ENCODE peak calls at places on chromosomes 3 and 15, in five cellular contexts. One of them, this sample, is unnamed. For H3K27me3, the result is how much of the 10 kb centered on the place peaks cover.

GRCh38 chr15:81304226-81304625 is 19.7 kb downstream of the STARD5 start:
- DNase-seq in right atrium auricular region: peak
- DNase-seq in effector memory CD4-positive, alpha-beta T cell: no peak
- DNase-seq in right cardiac atrium: no peak
- DNase-seq in CD8-positive, alpha-beta T cell: no peak
- DNase-seq in this sample: no peak

GRCh38 chr3:184568918-184569829 is 7.6 kb downstream of the EPHB3 start:
- DNase-seq in right atrium auricular region: peak
- DNase-seq in effector memory CD4-positive, alpha-beta T cell: no peak
- DNase-seq in right cardiac atrium: peak
- DNase-seq in CD8-positive, alpha-beta T cell: no peak
- DNase-seq in this sample: peak

GRCh38 chr15:85496551-85497545 is 116.4 kb downstream of the AKAP13 start:
- DNase-seq in right atrium auricular region: no peak
- DNase-seq in effector memory CD4-positive, alpha-beta T cell: no peak
- DNase-seq in right cardiac atrium: no peak
- DNase-seq in CD8-positive, alpha-beta T cell: no peak
- DNase-seq in this sample: no peak

GRCh38 chr3:125431391-125431790 is 56.3 kb upstream of the ZNF148 start:
- DNase-seq in right atrium auricular region: peak
- DNase-seq in effector memory CD4-positive, alpha-beta T cell: no peak
- DNase-seq in right cardiac atrium: no peak
- DNase-seq in CD8-positive, alpha-beta T cell: no peak
- DNase-seq in this sample: no peak

GRCh38 chr3:14172480-14172879 is 5.9 kb downstream of the XPC start:
- DNase-seq in right atrium auricular region: no peak
- DNase-seq in effector memory CD4-positive, alpha-beta T cell: no peak
- DNase-seq in right cardiac atrium: no peak
- DNase-seq in CD8-positive, alpha-beta T cell: no peak
- DNase-seq in this sample: no peak

GRCh38 chr3:123152656-123153055 is 49.1 kb upstream of the SEC22A start:
- DNase-seq in right atrium auricular region: peak
- DNase-seq in effector memory CD4-positive, alpha-beta T cell: no peak
- DNase-seq in right cardiac atrium: no peak
- DNase-seq in CD8-positive, alpha-beta T cell: no peak
- DNase-seq in this sample: no peak

GRCh38 chr15:68352401-68353062 is 75.0 kb downstream of the FEM1B start:
- DNase-seq in right atrium auricular region: peak
- DNase-seq in effector memory CD4-positive, alpha-beta T cell: no peak
- DNase-seq in right cardiac atrium: peak
- DNase-seq in CD8-positive, alpha-beta T cell: no peak
- DNase-seq in this sample: peak

GRCh38 chr15:58458076-58458475 is 26.3 kb downstream of the LIPC start:
- DNase-seq in right atrium auricular region: no peak
- DNase-seq in effector memory CD4-positive, alpha-beta T cell: no peak
- DNase-seq in right cardiac atrium: no peak
- DNase-seq in CD8-positive, alpha-beta T cell: no peak
- DNase-seq in this sample: no peak

GRCh38 chr15:90407871-90408317 is 19.9 kb downstream of the IQGAP1 start:
- DNase-seq in right atrium auricular region: no peak
- DNase-seq in effector memory CD4-positive, alpha-beta T cell: no peak
- DNase-seq in right cardiac atrium: no peak
- DNase-seq in CD8-positive, alpha-beta T cell: no peak
- DNase-seq in this sample: no peak

GRCh38 chr15:67510597-67511225 is 10.2 kb upstream of the C15orf61 start:
- DNase-seq in right atrium auricular region: no peak
- DNase-seq in effector memory CD4-positive, alpha-beta T cell: no peak
- DNase-seq in right cardiac atrium: no peak
- DNase-seq in CD8-positive, alpha-beta T cell: no peak
- DNase-seq in this sample: no peak

GRCh38 chr3:123663977-123664376 is 79.1 kb upstream of the HACD2 start:
- DNase-seq in right atrium auricular region: no peak
- DNase-seq in effector memory CD4-positive, alpha-beta T cell: no peak
- DNase-seq in right cardiac atrium: no peak
- DNase-seq in CD8-positive, alpha-beta T cell: no peak
- DNase-seq in this sample: no peak

GRCh38 chr3:46298871-46299607 is 54.9 kb upstream of the CCR2 start:
- DNase-seq in right atrium auricular region: no peak
- DNase-seq in effector memory CD4-positive, alpha-beta T cell: no peak
- DNase-seq in right cardiac atrium: no peak
- DNase-seq in CD8-positive, alpha-beta T cell: no peak
- DNase-seq in this sample: no peak

GRCh38 chr3:94159062-94159726 is 96.3 kb downstream of the NSUN3 start:
- DNase-seq in right atrium auricular region: peak
- DNase-seq in effector memory CD4-positive, alpha-beta T cell: no peak
- DNase-seq in right cardiac atrium: peak
- DNase-seq in CD8-positive, alpha-beta T cell: no peak
- DNase-seq in this sample: no peak

GRCh38 chr15:98442379-98442833 is 205.9 kb upstream of the IGF1R start:
- DNase-seq in right atrium auricular region: no peak
- DNase-seq in effector memory CD4-positive, alpha-beta T cell: no peak
- DNase-seq in right cardiac atrium: no peak
- DNase-seq in CD8-positive, alpha-beta T cell: no peak
- DNase-seq in this sample: peak

GRCh38 chr3:113516115-113516505 is 1.2 kb upstream of the SPICE1 start:
- DNase-seq in right atrium auricular region: no peak
- DNase-seq in effector memory CD4-positive, alpha-beta T cell: no peak
- DNase-seq in right cardiac atrium: no peak
- DNase-seq in CD8-positive, alpha-beta T cell: no peak
- DNase-seq in this sample: no peak

GRCh38 chr15:93895976-93896770 is 335.2 kb upstream of the MCTP2 start:
- DNase-seq in right atrium auricular region: no peak
- DNase-seq in effector memory CD4-positive, alpha-beta T cell: no peak
- DNase-seq in right cardiac atrium: no peak
- DNase-seq in CD8-positive, alpha-beta T cell: no peak
- DNase-seq in this sample: no peak

GRCh38 chr3:105401691-105402149 is 35.0 kb downstream of the ALCAM start:
- DNase-seq in right atrium auricular region: no peak
- DNase-seq in effector memory CD4-positive, alpha-beta T cell: no peak
- DNase-seq in right cardiac atrium: no peak
- DNase-seq in CD8-positive, alpha-beta T cell: no peak
- DNase-seq in this sample: no peak

GRCh38 chr3:84601303-84601702 is 357.5 kb upstream of the CADM2 start:
- DNase-seq in right atrium auricular region: no peak
- DNase-seq in effector memory CD4-positive, alpha-beta T cell: no peak
- DNase-seq in right cardiac atrium: no peak
- DNase-seq in CD8-positive, alpha-beta T cell: no peak
- DNase-seq in this sample: no peak

GRCh38 chr15:68821898-68822380 is 1.2 kb upstream of the ANP32A start:
- DNase-seq in right atrium auricular region: no peak
- DNase-seq in effector memory CD4-positive, alpha-beta T cell: no peak
- DNase-seq in right cardiac atrium: no peak
- DNase-seq in CD8-positive, alpha-beta T cell: no peak
- DNase-seq in this sample: no peak

GRCh38 chr3:54826255-54826691 is 101.6 kb downstream of the LRTM1 start:
- DNase-seq in right atrium auricular region: no peak
- DNase-seq in effector memory CD4-positive, alpha-beta T cell: no peak
- DNase-seq in right cardiac atrium: no peak
- DNase-seq in CD8-positive, alpha-beta T cell: no peak
- DNase-seq in this sample: no peak

GRCh38 chr3:141278196-141279073 is 46.8 kb downstream of the PXYLP1 start:
- DNase-seq in right atrium auricular region: peak
- DNase-seq in effector memory CD4-positive, alpha-beta T cell: no peak
- DNase-seq in right cardiac atrium: no peak
- DNase-seq in CD8-positive, alpha-beta T cell: no peak
- DNase-seq in this sample: no peak

GRCh38 chr3:126259411-126260391 is 79.3 kb upstream of the ALDH1L1 start:
- DNase-seq in right atrium auricular region: no peak
- DNase-seq in effector memory CD4-positive, alpha-beta T cell: no peak
- DNase-seq in right cardiac atrium: peak
- DNase-seq in CD8-positive, alpha-beta T cell: no peak
- DNase-seq in this sample: no peak

GRCh38 chr3:69741057-69741830 is 2.0 kb downstream of the MITF start:
- DNase-seq in right atrium auricular region: no peak
- DNase-seq in effector memory CD4-positive, alpha-beta T cell: no peak
- DNase-seq in right cardiac atrium: no peak
- DNase-seq in CD8-positive, alpha-beta T cell: no peak
- DNase-seq in this sample: no peak

GRCh38 chr15:53115563-53115962 is 325.4 kb upstream of the ONECUT1 start:
- DNase-seq in right atrium auricular region: no peak
- DNase-seq in effector memory CD4-positive, alpha-beta T cell: no peak
- DNase-seq in right cardiac atrium: no peak
- DNase-seq in CD8-positive, alpha-beta T cell: no peak
- DNase-seq in this sample: no peak

GRCh38 chr3:112640333-112640863 is 545 bp downstream of the CCDC80 start:
- DNase-seq in right atrium auricular region: peak
- DNase-seq in effector memory CD4-positive, alpha-beta T cell: no peak
- DNase-seq in right cardiac atrium: no peak
- DNase-seq in CD8-positive, alpha-beta T cell: no peak
- DNase-seq in this sample: peak

GRCh38 chr15:38479286-38479685 is 25.4 kb downstream of the FAM98B start:
- DNase-seq in right atrium auricular region: no peak
- DNase-seq in effector memory CD4-positive, alpha-beta T cell: no peak
- DNase-seq in right cardiac atrium: no peak
- DNase-seq in CD8-positive, alpha-beta T cell: no peak
- DNase-seq in this sample: no peak

GRCh38 chr3:180974286-180974685 is 15.2 kb downstream of the DNAJC19 start:
- DNase-seq in right atrium auricular region: no peak
- DNase-seq in effector memory CD4-positive, alpha-beta T cell: no peak
- DNase-seq in right cardiac atrium: no peak
- DNase-seq in CD8-positive, alpha-beta T cell: no peak
- DNase-seq in this sample: no peak

GRCh38 chr3:100776736-100777135 is 67.4 kb downstream of the TFG start:
- DNase-seq in right atrium auricular region: no peak
- DNase-seq in effector memory CD4-positive, alpha-beta T cell: no peak
- DNase-seq in right cardiac atrium: no peak
- DNase-seq in CD8-positive, alpha-beta T cell: no peak
- DNase-seq in this sample: no peak

GRCh38 chr15:70318594-70318993 is 220.9 kb upstream of the TLE3 start:
- DNase-seq in right atrium auricular region: peak
- DNase-seq in effector memory CD4-positive, alpha-beta T cell: no peak
- DNase-seq in right cardiac atrium: no peak
- DNase-seq in CD8-positive, alpha-beta T cell: no peak
- DNase-seq in this sample: no peak

GRCh38 chr3:20747736-20748135 is 561.7 kb upstream of the SGO1 start:
- DNase-seq in right atrium auricular region: no peak
- DNase-seq in effector memory CD4-positive, alpha-beta T cell: no peak
- DNase-seq in right cardiac atrium: no peak
- DNase-seq in CD8-positive, alpha-beta T cell: no peak
- DNase-seq in this sample: no peak

GRCh38 chr15:29888651-29889050 is 66.4 kb upstream of the TJP1 start:
- DNase-seq in right atrium auricular region: no peak
- DNase-seq in effector memory CD4-positive, alpha-beta T cell: no peak
- DNase-seq in right cardiac atrium: peak
- DNase-seq in CD8-positive, alpha-beta T cell: no peak
- DNase-seq in this sample: peak

GRCh38 chr3:150401285-150401684 is 6.8 kb upstream of the TSC22D2 start:
- DNase-seq in right atrium auricular region: no peak
- DNase-seq in effector memory CD4-positive, alpha-beta T cell: no peak
- DNase-seq in right cardiac atrium: no peak
- DNase-seq in CD8-positive, alpha-beta T cell: no peak
- DNase-seq in this sample: no peak

GRCh38 chr15:52383100-52383588 is 87.5 kb upstream of the MYO5C start:
- DNase-seq in right atrium auricular region: no peak
- DNase-seq in effector memory CD4-positive, alpha-beta T cell: no peak
- DNase-seq in right cardiac atrium: no peak
- DNase-seq in CD8-positive, alpha-beta T cell: no peak
- DNase-seq in this sample: no peak

GRCh38 chr3:31064021-31064420 is 169.6 kb upstream of the GADL1 start:
- DNase-seq in right atrium auricular region: no peak
- DNase-seq in effector memory CD4-positive, alpha-beta T cell: no peak
- DNase-seq in right cardiac atrium: no peak
- DNase-seq in CD8-positive, alpha-beta T cell: no peak
- DNase-seq in this sample: no peak

GRCh38 chr15:80609512-80609946 is 85.6 kb upstream of the ABHD17C start:
- DNase-seq in right atrium auricular region: peak
- DNase-seq in effector memory CD4-positive, alpha-beta T cell: no peak
- DNase-seq in right cardiac atrium: no peak
- DNase-seq in CD8-positive, alpha-beta T cell: no peak
- DNase-seq in this sample: no peak

GRCh38 chr3:86991840-86992430 is 986 bp upstream of the VGLL3 start:
- DNase-seq in right atrium auricular region: no peak
- DNase-seq in effector memory CD4-positive, alpha-beta T cell: no peak
- DNase-seq in right cardiac atrium: no peak
- DNase-seq in CD8-positive, alpha-beta T cell: no peak
- DNase-seq in this sample: no peak
- H3K27me3 ChIP-seq in right atrium auricular region: under half
- H3K27me3 ChIP-seq in effector memory CD4-positive, alpha-beta T cell: under half
- H3K27me3 ChIP-seq in right cardiac atrium: under half
- H3K27me3 ChIP-seq in CD8-positive, alpha-beta T cell: under half
- H3K27me3 ChIP-seq in this sample: under half

GRCh38 chr15:76328106-76328696 is 8.4 kb upstream of the ISL2 start:
- DNase-seq in right atrium auricular region: no peak
- DNase-seq in effector memory CD4-positive, alpha-beta T cell: no peak
- DNase-seq in right cardiac atrium: no peak
- DNase-seq in CD8-positive, alpha-beta T cell: no peak
- DNase-seq in this sample: no peak
- H3K27me3 ChIP-seq in right atrium auricular region: under half
- H3K27me3 ChIP-seq in effector memory CD4-positive, alpha-beta T cell: under half
- H3K27me3 ChIP-seq in right cardiac atrium: under half
- H3K27me3 ChIP-seq in CD8-positive, alpha-beta T cell: under half
- H3K27me3 ChIP-seq in this sample: under half

GRCh38 chr3:128498901-128499530 is 6.0 kb upstream of the GATA2 start:
- DNase-seq in right atrium auricular region: peak
- DNase-seq in effector memory CD4-positive, alpha-beta T cell: no peak
- DNase-seq in right cardiac atrium: no peak
- DNase-seq in CD8-positive, alpha-beta T cell: no peak
- DNase-seq in this sample: no peak
- H3K27me3 ChIP-seq in right atrium auricular region: under half
- H3K27me3 ChIP-seq in effector memory CD4-positive, alpha-beta T cell: under half
- H3K27me3 ChIP-seq in right cardiac atrium: under half
- H3K27me3 ChIP-seq in CD8-positive, alpha-beta T cell: under half
- H3K27me3 ChIP-seq in this sample: under half

GRCh38 chr3:10761583-10761982 is 54.4 kb upstream of the SLC6A11 start:
- DNase-seq in right atrium auricular region: no peak
- DNase-seq in effector memory CD4-positive, alpha-beta T cell: no peak
- DNase-seq in right cardiac atrium: no peak
- DNase-seq in CD8-positive, alpha-beta T cell: no peak
- DNase-seq in this sample: no peak
- H3K27me3 ChIP-seq in right atrium auricular region: under half
- H3K27me3 ChIP-seq in effector memory CD4-positive, alpha-beta T cell: under half
- H3K27me3 ChIP-seq in right cardiac atrium: under half
- H3K27me3 ChIP-seq in CD8-positive, alpha-beta T cell: under half
- H3K27me3 ChIP-seq in this sample: under half